ENCODE peak calls at places on chromosome 9, in four cellular contexts. C is GM13977, A is AG09309, N is pancreas. O is an unnamed sample.

GRCh38 chr9:114026335-114026734 is 51.8 kb downstream of the AMBP start:
- DNase-seq in N (no peak), A (no peak), C (no peak), O (no peak)

GRCh38 chr9:72856985-72857631 is 95.7 kb downstream of the ALDH1A1 start:
- DNase-seq in N (peak), C (peak), A (peak), O (no peak)

GRCh38 chr9:128713941-128714573 is 9.9 kb downstream of the ZDHHC12 start:
- DNase-seq in N (no peak), C (no peak), A (no peak), O (no peak)

GRCh38 chr9:130450344-130451003 is 5.7 kb downstream of the ASS1 start:
- DNase-seq in N (peak), A (no peak), C (no peak), O (peak)

GRCh38 chr9:36091028-36091953 is 45.2 kb upstream of the GLIPR2 start:
- DNase-seq in N (peak), C (no peak), A (no peak), O (no peak)

GRCh38 chr9:77291714-77292113 is 114.4 kb downstream of the VPS13A start:
- DNase-seq in A (no peak), C (no peak), N (no peak), O (no peak)

GRCh38 chr9:32881948-32882347 is 98.6 kb downstream of the TMEM215 start:
- DNase-seq in A (no peak), C (no peak), N (no peak), O (no peak)

GRCh38 chr9:12774861-12775367 is at the start of gene LURAP1L:
- DNase-seq in N (peak), C (peak), A (no peak), O (peak)

GRCh38 chr9:14348241-14349140 is 34.5 kb upstream of the NFIB start:
- DNase-seq in N (peak), A (no peak), C (no peak), O (no peak)

GRCh38 chr9:134306583-134307222 is 19.6 kb upstream of the RXRA start:
- DNase-seq in A (no peak), C (no peak), N (no peak), O (no peak)

GRCh38 chr9:19998153-19998552 is 209.3 kb upstream of the SLC24A2 start:
- DNase-seq in N (no peak), A (no peak), C (no peak), O (no peak)

GRCh38 chr9:87428659-87429058 is 69.0 kb upstream of the DAPK1 start:
- DNase-seq in C (no peak), A (no peak), N (peak), O (no peak)

GRCh38 chr9:34079181-34079580 is 30.5 kb upstream of the UBAP2 start:
- DNase-seq in A (no peak), N (no peak), C (no peak), O (peak)

GRCh38 chr9:36165766-36166149 is 3.4 kb upstream of the CCIN start:
- DNase-seq in N (no peak), C (no peak), A (no peak), O (no peak)

GRCh38 chr9:95726756-95727155 is 148.7 kb upstream of the ERCC6L2 start:
- DNase-seq in A (peak), N (no peak), C (peak), O (peak)

GRCh38 chr9:118729981-118730380 is 639.3 kb downstream of the BRINP1 start:
- DNase-seq in N (no peak), A (no peak), C (no peak), O (no peak)

GRCh38 chr9:95506438-95506691 is 10.4 kb downstream of the PTCH1 start:
- DNase-seq in C (no peak), N (peak), A (no peak), O (peak)

GRCh38 chr9:38228331-38229122 is 159.5 kb upstream of the SHB start:
- DNase-seq in C (no peak), N (no peak), A (no peak), O (no peak)

GRCh38 chr9:76369583-76369982 is 24.6 kb downstream of the RFK start:
- DNase-seq in A (no peak), C (peak), N (peak), O (no peak)

GRCh38 chr9:133253268-133253667 is 21.7 kb downstream of the ABO start:
- DNase-seq in N (no peak), C (no peak), A (no peak), O (no peak)

GRCh38 chr9:97504381-97505216 is 3.1 kb downstream of the TMOD1 start:
- DNase-seq in A (no peak), C (no peak), N (peak), O (no peak)

GRCh38 chr9:750264-750967 is 91.1 kb upstream of the DMRT1 start:
- DNase-seq in C (no peak), N (no peak), A (no peak), O (no peak)

GRCh38 chr9:131100445-131100844 is 4.1 kb downstream of the AIF1L start:
- DNase-seq in A (no peak), N (no peak), C (no peak), O (no peak)

GRCh38 chr9:133433351-133433843 is 11.2 kb downstream of the ADAMTS13 start:
- DNase-seq in C (no peak), A (no peak), N (no peak), O (no peak)

GRCh38 chr9:116327702-116328440 is 174.3 kb downstream of the PAPPA start:
- DNase-seq in N (no peak), A (no peak), C (no peak), O (no peak)

GRCh38 chr9:89808076-89808701 is 203.4 kb downstream of the GADD45G start:
- DNase-seq in A (no peak), C (no peak), N (no peak), O (no peak)

GRCh38 chr9:92614763-92615441 is 55.0 kb downstream of the IPPK start:
- DNase-seq in N (no peak), C (no peak), A (no peak), O (no peak)

GRCh38 chr9:18542837-18543405 is 69.0 kb downstream of the ADAMTSL1 start:
- DNase-seq in N (no peak), A (no peak), C (no peak), O (no peak)

GRCh38 chr9:37969130-37969529 is 65.2 kb upstream of the SLC25A51 start:
- DNase-seq in A (no peak), N (peak), C (no peak), O (peak)

GRCh38 chr9:108160039-108160438 is 670.5 kb upstream of the KLF4 start:
- DNase-seq in N (no peak), C (no peak), A (no peak), O (no peak)

GRCh38 chr9:107351382-107352045 is 68.4 kb downstream of the RAD23B start:
- DNase-seq in N (no peak), A (no peak), C (no peak), O (peak)

GRCh38 chr9:71729816-71730526 is 38.3 kb downstream of the CEMIP2 start:
- DNase-seq in C (no peak), N (no peak), A (no peak), O (no peak)

DNA sequence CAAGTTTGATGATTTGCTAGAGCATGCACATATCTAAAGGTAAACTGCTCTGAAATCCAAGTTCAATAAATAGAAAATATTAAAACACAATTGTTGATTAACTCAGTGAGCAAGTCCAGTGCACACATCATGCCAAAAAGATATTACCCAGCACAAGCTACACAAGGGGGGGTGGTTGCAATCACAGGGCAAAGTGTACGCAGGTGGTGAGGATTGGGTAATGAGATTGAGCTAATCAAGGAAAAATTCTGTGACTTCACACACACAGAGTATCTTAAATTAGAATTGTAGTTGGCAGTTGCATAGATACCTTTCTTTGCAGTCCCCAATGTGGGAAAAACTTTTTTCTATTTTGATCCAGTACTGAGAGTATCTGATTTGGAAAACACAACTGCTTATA is 156.1 kb upstream of the NTRK2 start:
- DNase-seq in A (no peak), C (no peak), N (peak), O (no peak)
- TF ChIP-seq CTCF in A (no peak), C (no peak), N (no peak), O (no peak)

GRCh38 chr9:3971391-3972082 is 328.3 kb downstream of the GLIS3 start:
- DNase-seq in N (no peak), C (no peak), A (no peak), O (no peak)
- TF ChIP-seq CTCF in N (no peak), C (no peak), A (no peak), O (no peak)

GRCh38 chr9:68418259-68418845 is 61.9 kb downstream of the PGM5 start:
- DNase-seq in N (no peak), C (no peak), A (no peak), O (no peak)

GRCh38 chr9:68417762-68418161 is 61.4 kb downstream of the PGM5 start:
- DNase-seq in N (no peak), A (no peak), C (no peak), O (no peak)

GRCh38 chr9:68416891-68417570 is 60.6 kb downstream of the PGM5 start:
- DNase-seq in C (peak), A (no peak), N (no peak), O (no peak)
- TF ChIP-seq CTCF in C (peak), A (peak), N (no peak), O (no peak)

DNA sequence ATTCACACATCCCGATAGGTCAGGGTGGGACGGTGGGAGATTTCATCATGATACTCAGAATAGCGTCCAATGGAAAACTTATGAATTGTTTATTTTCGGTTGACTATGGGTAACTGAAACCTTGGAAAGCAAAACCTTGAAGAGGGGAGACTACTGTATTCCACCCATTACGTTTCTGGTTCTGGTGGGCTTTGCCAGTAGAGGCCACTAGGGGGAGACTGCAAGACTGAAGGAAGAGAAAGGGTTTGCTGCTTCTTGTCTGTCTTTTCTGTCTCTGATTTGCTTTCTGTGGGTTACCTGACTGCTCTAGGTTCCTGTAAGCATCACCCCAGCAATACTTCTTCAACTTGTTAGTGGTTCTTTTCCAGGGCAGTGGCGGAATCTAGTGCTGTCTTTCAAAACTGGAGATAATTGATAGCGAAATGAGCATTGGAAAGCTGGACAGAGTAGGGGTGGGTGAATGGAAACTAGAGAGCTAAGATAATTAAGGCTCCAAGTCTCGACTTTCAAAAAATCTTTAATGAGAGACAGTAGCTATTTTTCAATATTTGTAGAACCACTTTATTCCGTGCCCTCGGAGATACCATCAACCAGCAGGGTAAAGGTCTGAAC is 27.0 kb downstream of the GRIN3A start:
- DNase-seq in N (peak), A (no peak), C (peak), O (peak)
- TF ChIP-seq CTCF in N (peak), A (peak), C (peak), O (peak)

GRCh38 chr9:120109242-120109641 is 470.7 kb downstream of the CDK5RAP2 start:
- DNase-seq in A (no peak), C (no peak), N (no peak), O (peak)
- TF ChIP-seq CTCF in A (no peak), C (no peak), N (no peak), O (peak)

DNA sequence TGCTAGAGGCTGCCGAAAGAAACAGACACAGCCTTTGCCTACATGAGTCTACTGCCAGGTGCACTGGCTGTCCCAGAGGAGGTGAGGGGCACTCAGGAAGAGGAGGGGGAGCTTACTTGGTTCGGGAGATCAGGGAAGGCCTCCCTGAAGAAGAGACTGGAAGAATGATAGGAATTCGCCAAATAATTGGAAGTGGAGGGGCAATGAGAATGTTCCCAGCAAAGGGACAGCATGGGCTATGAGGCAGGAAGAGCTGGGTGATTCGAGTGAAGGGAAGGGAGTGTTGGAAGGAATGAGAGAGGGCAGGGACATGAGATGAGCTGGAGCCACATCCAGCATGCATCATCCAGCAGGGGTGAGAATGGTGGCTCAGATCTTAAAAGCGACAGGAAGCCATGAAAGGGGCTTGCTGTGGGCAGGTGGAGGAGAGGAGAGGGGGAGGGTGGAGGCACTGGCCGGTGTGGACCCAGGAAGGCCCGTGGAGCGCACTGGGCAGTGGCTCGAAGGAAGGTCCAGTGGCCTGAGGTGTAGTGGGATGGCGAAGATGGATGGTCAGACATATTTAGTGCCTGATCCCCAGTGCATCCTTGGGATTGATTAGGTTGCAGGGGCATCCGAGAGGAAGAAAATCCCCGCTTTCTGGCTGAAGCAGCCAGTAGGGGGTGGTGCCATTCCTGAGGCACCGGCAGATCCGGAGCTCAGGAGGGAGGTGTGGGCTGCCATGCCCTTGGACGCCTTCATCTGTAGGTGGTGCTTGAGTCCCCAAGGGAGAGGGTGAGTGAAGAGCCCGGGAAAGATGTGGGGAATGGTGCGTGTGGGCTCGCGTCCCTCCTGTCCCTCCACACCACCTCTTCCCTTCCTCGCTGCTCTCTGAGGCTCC is 53.5 kb upstream of the GARNL3 start:
- DNase-seq in A (no peak), N (no peak), C (no peak), O (no peak)
- TF ChIP-seq CTCF in A (no peak), N (no peak), C (no peak), O (no peak)

GRCh38 chr9:121743441-121744001 is 92.1 kb downstream of the DAB2IP start:
- DNase-seq in C (no peak), N (peak), A (peak), O (peak)
- TF ChIP-seq CTCF in C (no peak), N (no peak), A (no peak), O (no peak)

DNA sequence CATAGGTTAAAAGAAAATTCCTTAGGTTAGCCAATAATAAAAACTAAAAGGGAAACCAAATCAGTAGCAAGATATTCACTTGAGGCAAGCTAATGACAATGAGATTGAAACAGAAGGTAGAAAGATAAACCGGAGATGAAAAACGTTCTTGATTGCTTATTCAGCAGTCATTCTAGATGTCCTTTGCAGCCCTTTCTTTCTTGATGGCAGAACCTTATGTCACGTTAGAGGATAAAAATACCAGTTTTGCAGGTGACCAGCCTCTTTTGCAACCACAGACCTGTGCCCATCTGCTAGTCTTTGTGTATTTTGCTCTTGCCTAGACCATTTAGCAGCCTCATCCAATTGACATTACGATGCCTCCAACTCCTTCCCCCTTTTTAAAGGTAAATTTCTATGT is 337.8 kb downstream of the DMAC1 start:
- DNase-seq in A (no peak), N (no peak), C (no peak), O (no peak)
- TF ChIP-seq CTCF in A (no peak), N (no peak), C (no peak), O (no peak)

O was measured in Caco-2.